ENCODE peak calls at places on chromosomes 6 and 20, in six cellular contexts. G is HCT116, L is H1, S is K562, P is HepG2, T is A549. X is an unnamed sample.

GRCh38 chr6:115896538-115897129 is 164.1 kb downstream of the FRK start:
- DNase-seq in P (peak), L (no peak), G (peak), T (peak), S (peak), X (peak)

GRCh38 chr6:114115659-114116058 is 144.7 kb upstream of the HDAC2 start:
- DNase-seq in L (no peak), S (no peak), P (no peak), G (no peak), T (no peak), X (no peak)

GRCh38 chr6:122653094-122653493 is 42.9 kb downstream of the PKIB start:
- DNase-seq in T (no peak), L (no peak), G (peak), S (no peak), P (peak), X (peak)

GRCh38 chr6:111428803-111429202 is 54.2 kb downstream of the REV3L start:
- DNase-seq in G (no peak), T (no peak), S (no peak), P (no peak), L (no peak), X (no peak)

GRCh38 chr6:52511163-52511562 is 65.7 kb downstream of the TRAM2 start:
- DNase-seq in L (no peak), P (no peak), G (no peak), S (no peak), T (no peak), X (no peak)

GRCh38 chr20:47607208-47607613 is 105.5 kb downstream of the NCOA3 start:
- DNase-seq in G (peak), L (no peak), T (no peak), S (no peak), P (no peak), X (peak)

GRCh38 chr6:170266061-170266825 is 24.6 kb downstream of the DLL1 start:
- DNase-seq in T (no peak), L (no peak), S (no peak), G (no peak), P (no peak), X (no peak)

GRCh38 chr6:48085131-48085741 is 25.8 kb downstream of the PTCHD4 start:
- DNase-seq in G (no peak), T (no peak), S (no peak), P (no peak), L (no peak), X (no peak)

GRCh38 chr20:8663424-8663823 is 405.5 kb upstream of the PLCB4 start:
- DNase-seq in P (no peak), T (no peak), L (no peak), G (no peak), S (no peak), X (no peak)

GRCh38 chr6:161139766-161140553 is 133.9 kb downstream of the AGPAT4 start:
- DNase-seq in S (peak), P (no peak), L (no peak), G (no peak), T (no peak), X (peak)

GRCh38 chr6:151445482-151445881 is 6.4 kb downstream of the RMND1 start:
- DNase-seq in T (no peak), G (no peak), P (no peak), S (no peak), L (no peak), X (peak)

GRCh38 chr6:149474108-149474935 is 10.5 kb downstream of the ZC3H12D start:
- DNase-seq in P (no peak), G (no peak), L (no peak), T (no peak), S (no peak), X (no peak)

GRCh38 chr20:51500936-51501335 is 41.6 kb downstream of the NFATC2 start:
- DNase-seq in T (no peak), L (no peak), G (no peak), P (no peak), S (no peak), X (no peak)

GRCh38 chr20:21103582-21104465 is 2.3 kb downstream of the LINC00237 start:
- DNase-seq in G (no peak), L (no peak), P (no peak), T (no peak), S (no peak), X (no peak)

GRCh38 chr20:56750430-56750829 is 121.3 kb downstream of the TFAP2C start:
- DNase-seq in G (peak), P (no peak), L (peak), T (no peak), S (no peak), X (no peak)

GRCh38 chr20:56748476-56749377 is 119.6 kb downstream of the TFAP2C start:
- DNase-seq in G (no peak), S (no peak), T (no peak), L (no peak), P (no peak), X (no peak)

GRCh38 chr20:56755201-56755600 is 126.1 kb downstream of the TFAP2C start:
- DNase-seq in S (no peak), T (no peak), G (no peak), P (no peak), L (no peak), X (no peak)

DNA sequence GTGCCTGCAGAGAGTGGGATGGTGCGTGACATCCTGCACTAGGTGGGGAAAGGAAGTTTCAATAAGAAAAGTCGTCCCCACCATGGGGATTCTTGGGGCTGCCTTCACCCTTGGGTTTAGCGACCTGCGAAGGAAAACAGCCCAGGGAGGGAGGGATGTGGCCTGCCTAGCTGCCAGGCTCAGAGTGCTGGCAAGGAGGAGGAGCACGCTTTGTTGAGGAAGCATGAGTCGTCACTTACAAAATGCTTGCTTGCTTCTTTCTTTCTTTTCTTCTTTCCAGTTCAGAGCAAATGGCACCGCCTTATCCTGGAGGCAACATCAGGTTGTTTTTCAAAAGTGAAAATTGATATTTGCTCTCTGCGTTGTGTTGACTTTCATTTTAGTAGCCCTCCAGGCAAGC is 123.2 kb downstream of the TFAP2C start:
- DNase-seq in T (no peak), G (no peak), L (no peak), S (no peak), P (no peak), X (no peak)
- TF ChIP-seq CEBPB in T (no peak), G (no peak), L (no peak), S (no peak), P (no peak), X (no peak)

GRCh38 chr20:35985789-35986188 is 17.4 kb downstream of the CNBD2 start:
- DNase-seq in P (no peak), G (no peak), S (no peak), L (no peak), T (no peak), X (no peak)
- TF ChIP-seq CEBPB in P (no peak), G (no peak), S (no peak), L (no peak), T (no peak), X (no peak)

DNA sequence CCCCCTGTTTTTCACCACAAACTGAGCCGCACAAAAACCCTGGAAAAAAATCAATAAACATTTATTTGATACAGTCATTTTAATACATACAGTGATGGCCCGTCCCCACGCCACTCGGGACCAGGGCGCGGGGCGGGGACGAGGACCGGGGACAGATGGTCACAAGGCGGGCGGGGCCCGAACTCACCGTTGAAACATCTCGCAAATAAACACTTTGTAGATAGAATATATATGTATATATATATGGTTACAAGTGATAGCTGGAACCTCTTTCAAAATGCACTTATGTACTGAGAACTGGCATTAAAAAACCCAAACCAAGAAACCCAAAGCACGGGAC is 418 bp upstream of the UCKL1 start:
- DNase-seq in P (no peak), L (no peak), T (no peak), S (no peak), G (no peak), X (no peak)
- TF ChIP-seq CEBPB in P (no peak), L (no peak), T (no peak), S (no peak), G (no peak), X (no peak)

GRCh38 chr6:30690403-30691207 is at the start of gene NRM:
- DNase-seq in P (peak), T (peak), L (no peak), S (peak), G (no peak), X (peak)

GRCh38 chr6:30689022-30689865 is 1.5 kb downstream of the NRM start:
- DNase-seq in S (no peak), P (no peak), G (no peak), L (no peak), T (no peak), X (no peak)

GRCh38 chr6:30688569-30688968 is 2.1 kb upstream of the PPP1R18 start:
- DNase-seq in G (no peak), S (no peak), P (no peak), L (no peak), T (no peak), X (no peak)

GRCh38 chr6:30691208-30691872 is 556 bp upstream of the NRM start:
- DNase-seq in T (no peak), P (no peak), S (no peak), G (no peak), L (no peak), X (no peak)

DNA sequence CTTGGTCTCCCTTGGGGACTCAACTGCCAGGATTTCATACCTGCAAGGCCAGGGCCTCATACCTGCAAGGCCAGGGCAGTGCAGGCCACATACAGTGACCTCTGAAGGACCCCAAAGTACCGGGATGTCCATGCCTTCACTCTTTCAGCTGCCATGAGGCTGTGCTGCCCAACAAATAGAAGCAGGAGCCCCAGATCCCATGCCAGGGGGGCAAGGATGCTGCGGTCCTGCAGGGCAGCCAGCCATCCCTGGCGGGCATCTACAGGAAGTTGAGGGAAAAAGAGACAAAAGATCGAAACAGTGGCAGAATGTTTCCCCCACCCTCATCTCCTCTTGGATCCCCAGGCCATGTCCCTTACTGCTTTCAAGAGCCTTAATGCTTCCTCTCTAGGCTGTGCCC is 799 bp downstream of the NRM start:
- DNase-seq in T (no peak), L (no peak), P (no peak), G (no peak), S (no peak), X (no peak)
- TF ChIP-seq CEBPB in T (no peak), L (no peak), P (no peak), G (no peak), S (no peak), X (no peak)

DNA sequence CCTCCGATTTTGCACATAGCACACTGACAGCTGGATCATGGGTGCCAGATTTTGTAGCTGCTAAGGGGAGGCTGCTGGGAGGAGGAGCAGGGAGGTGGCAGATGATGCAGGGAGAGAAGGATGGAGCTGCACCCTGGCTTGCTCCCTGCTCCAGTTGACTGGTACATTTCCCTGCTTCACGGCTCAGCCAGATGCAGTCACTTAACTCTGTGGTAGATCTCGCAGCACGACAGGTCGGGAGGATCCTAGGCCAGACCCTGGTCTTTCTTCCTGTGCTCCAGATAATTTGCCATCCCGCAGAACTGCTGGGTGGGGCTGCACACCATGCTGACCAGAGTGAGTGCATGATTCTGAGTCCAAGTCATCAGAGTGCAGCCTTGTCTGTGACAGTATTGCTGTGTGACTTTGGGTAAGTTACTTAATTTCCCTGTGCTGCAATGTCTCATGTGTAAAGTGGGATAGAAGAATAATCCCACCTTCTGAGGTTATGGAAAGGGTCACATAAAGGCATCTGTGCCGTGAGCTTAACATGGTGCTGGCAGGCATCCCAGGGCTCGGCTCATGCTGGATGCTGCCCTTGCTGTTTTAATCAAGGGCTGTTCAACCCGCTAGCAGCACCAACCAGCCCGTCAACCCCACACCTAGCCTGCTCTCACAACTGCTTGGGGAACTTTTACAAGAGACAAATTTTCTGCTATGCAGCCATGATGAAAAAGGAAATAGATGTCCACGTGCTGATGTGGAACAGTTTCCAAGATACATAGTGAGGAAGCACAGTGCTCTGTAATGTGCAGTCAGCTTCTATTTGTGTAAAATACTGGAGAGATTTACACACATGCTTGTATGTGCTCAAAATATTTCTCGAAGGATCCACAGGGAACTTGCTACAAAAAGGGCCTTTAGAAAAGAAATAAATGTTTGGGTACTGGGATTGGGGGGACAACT is 257.8 kb downstream of the CDH26 start:
- DNase-seq in G (no peak), L (no peak), P (no peak), S (no peak), T (no peak), X (no peak)
- TF ChIP-seq CEBPB in G (no peak), L (no peak), P (no peak), S (no peak), T (no peak), X (no peak)

GRCh38 chr20:61331542-61331941 is 79.5 kb downstream of the CDH4 start:
- DNase-seq in S (no peak), G (no peak), P (no peak), T (no peak), L (no peak), X (no peak)

GRCh38 chr20:61333484-61334108 is 81.5 kb downstream of the CDH4 start:
- DNase-seq in T (no peak), P (no peak), S (no peak), L (no peak), G (no peak), X (no peak)

GRCh38 chr20:61332016-61332975 is 80.2 kb downstream of the CDH4 start:
- DNase-seq in P (no peak), G (no peak), T (no peak), S (no peak), L (no peak), X (no peak)

GRCh38 chr20:61328906-61329558 is 77.0 kb downstream of the CDH4 start:
- DNase-seq in P (peak), L (no peak), T (no peak), G (no peak), S (peak), X (peak)

DNA sequence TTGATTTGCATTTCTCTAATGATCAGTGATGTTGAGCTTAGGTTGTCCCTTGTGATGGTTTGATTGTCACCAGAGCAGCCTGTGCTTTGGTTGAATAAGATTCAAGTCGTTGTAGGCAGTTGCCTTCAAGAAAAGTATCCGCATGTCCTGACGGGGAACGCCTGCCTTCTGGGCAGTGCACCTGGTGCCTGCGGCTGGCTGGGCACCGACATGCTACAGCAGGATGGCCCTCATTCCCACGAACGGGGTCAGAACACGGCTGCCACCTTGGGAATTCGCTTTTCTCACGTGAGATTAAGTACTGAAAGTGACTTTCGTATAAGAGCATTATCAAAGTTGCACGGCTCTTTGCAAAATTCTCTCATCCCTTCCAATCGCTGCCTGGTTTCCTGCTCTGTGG is 78.4 kb downstream of the CDH4 start:
- DNase-seq in G (no peak), S (no peak), T (no peak), P (no peak), L (no peak), X (no peak)
- TF ChIP-seq CEBPB in G (no peak), S (no peak), T (no peak), P (no peak), L (no peak), X (no peak)

GRCh38 chr6:147156218-147156617 is 48.0 kb upstream of the STXBP5 start:
- DNase-seq in P (no peak), G (no peak), L (no peak), S (no peak), T (no peak), X (no peak)
- TF ChIP-seq CEBPB in P (no peak), G (no peak), L (no peak), S (no peak), T (no peak), X (no peak)

GRCh38 chr6:77341058-77341986 is 122.0 kb downstream of the HTR1B start:
- DNase-seq in P (no peak), S (no peak), L (no peak), G (no peak), T (no peak), X (no peak)
- TF ChIP-seq CEBPB in P (no peak), S (no peak), L (no peak), G (no peak), T (no peak), X (no peak)

DNA sequence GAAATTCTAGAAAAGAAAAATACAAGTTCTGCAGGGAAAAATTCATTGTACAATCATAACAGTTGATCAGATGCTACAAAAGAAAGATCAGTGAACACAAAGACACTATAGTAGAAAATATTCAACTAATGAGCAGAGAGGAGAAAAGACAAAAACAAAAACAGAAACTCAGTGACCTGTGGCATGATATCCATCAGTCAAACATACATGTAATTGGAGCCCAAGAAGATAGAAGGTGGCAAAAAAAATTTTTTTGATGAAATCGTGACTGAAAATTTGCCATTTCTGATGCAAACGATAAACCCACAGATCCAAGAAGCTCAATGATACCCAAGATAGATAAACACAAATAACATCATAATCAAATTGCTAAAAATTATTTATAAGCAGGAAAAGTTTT is 13.1 kb upstream of the FOXQ1 start:
- DNase-seq in G (no peak), L (no peak), P (no peak), S (no peak), T (no peak), X (no peak)
- TF ChIP-seq CEBPB in G (no peak), L (no peak), P (no peak), S (no peak), T (no peak), X (no peak)

X was measured in IMR-90.